ENCODE peak calls at places on chromosomes 16 and 17, in five cellular contexts. Z is MM.1S, M is esophagus muscularis mucosa, O is cardiac muscle cell, U is heart right ventricle. H is an unnamed sample.

GRCh38 chr16:67719778-67720144 is 645 bp upstream of the GFOD2 start:
- DNase-seq in Z (peak), M (no peak), O (peak), U (no peak), H (peak)

GRCh38 chr16:5026664-5027063 is 7.1 kb downstream of the NAGPA start:
- DNase-seq in Z (no peak), M (no peak), O (no peak), U (no peak), H (no peak)

GRCh38 chr17:63914471-63914870 is 3.4 kb upstream of the CSHL1 start:
- DNase-seq in Z (no peak), M (no peak), O (no peak), U (no peak), H (peak)

GRCh38 chr16:83539736-83540490 is 267.9 kb upstream of the HSBP1 start:
- DNase-seq in Z (no peak), M (no peak), O (no peak), U (no peak), H (no peak)

GRCh38 chr17:22704674-22705073 is 1012.4 kb downstream of the KCNJ18 start:
- DNase-seq in Z (no peak), M (no peak), O (no peak), U (no peak), H (no peak)

GRCh38 chr17:67994827-67995567 is 1.3 kb downstream of the C17orf58 start:
- DNase-seq in Z (no peak), M (no peak), O (peak), U (no peak), H (no peak)

GRCh38 chr17:75937652-75938051 is 3.2 kb downstream of the FBF1 start:
- DNase-seq in Z (no peak), M (no peak), O (no peak), U (no peak), H (peak)

GRCh38 chr17:83081561-83082201 is 2.3 kb downstream of the METRNL start:
- DNase-seq in Z (no peak), M (no peak), O (no peak), U (no peak), H (no peak)

GRCh38 chr17:2262146-2262587 is 41.4 kb downstream of the SMG6 start:
- DNase-seq in Z (no peak), M (no peak), O (peak), U (no peak), H (no peak)

GRCh38 chr17:2814049-2814448 is 17.8 kb downstream of the RAP1GAP2 start:
- DNase-seq in Z (peak), M (no peak), O (no peak), U (no peak), H (no peak)

GRCh38 chr17:38741853-38742421 is 6.2 kb downstream of the PCGF2 start:
- DNase-seq in Z (no peak), M (no peak), O (peak), U (no peak), H (no peak)

GRCh38 chr16:82509636-82510035 is 117.1 kb upstream of the CDH13 start:
- DNase-seq in Z (no peak), M (no peak), O (no peak), U (no peak), H (no peak)

GRCh38 chr16:4306439-4307214 is 9.2 kb upstream of the GLIS2 start:
- DNase-seq in Z (peak), M (no peak), O (no peak), U (no peak), H (no peak)

GRCh38 chr17:83177611-83178532 is 98.5 kb downstream of the METRNL start:
- DNase-seq in Z (no peak), M (peak), O (no peak), U (no peak), H (peak)

GRCh38 chr16:55212791-55213190 is 111.2 kb upstream of the IRX6 start:
- DNase-seq in Z (no peak), M (no peak), O (no peak), U (no peak), H (no peak)

GRCh38 chr17:49914664-49915063 is 54.3 kb upstream of the DLX4 start:
- DNase-seq in Z (no peak), M (no peak), O (no peak), U (no peak), H (no peak)

GRCh38 chr16:65961491-65962143 is 404.9 kb upstream of the CDH5 start:
- DNase-seq in Z (no peak), M (no peak), O (no peak), U (no peak), H (no peak)

GRCh38 chr16:25212636-25213035 is 4.1 kb upstream of the AQP8 start:
- DNase-seq in Z (no peak), M (no peak), O (no peak), U (no peak), H (no peak)

GRCh38 chr16:67207857-67208524 is 9.1 kb downstream of the ELMO3 start:
- DNase-seq in Z (no peak), M (no peak), O (no peak), U (no peak), H (peak)

GRCh38 chr17:77090476-77090875 is 50.3 kb upstream of the SEC14L1 start:
- DNase-seq in Z (peak), M (no peak), O (no peak), U (no peak), H (no peak)

GRCh38 chr16:89602273-89602951 is 11.0 kb upstream of the DPEP1 start:
- DNase-seq in Z (no peak), M (no peak), O (peak), U (no peak), H (peak)

GRCh38 chr17:1580979-1581676 is 18.5 kb upstream of the PITPNA start:
- DNase-seq in Z (no peak), M (no peak), O (no peak), U (no peak), H (peak)

GRCh38 chr17:65794572-65794971 is 233.1 kb upstream of the AXIN2 start:
- DNase-seq in Z (peak), M (no peak), O (peak), U (no peak), H (no peak)

GRCh38 chr16:75095204-75095621 is 21.4 kb downstream of the LDHD start:
- DNase-seq in Z (no peak), M (no peak), O (no peak), U (no peak), H (no peak)

GRCh38 chr17:15392326-15392739 is 50.9 kb upstream of the TEKT3 start:
- DNase-seq in Z (no peak), M (no peak), O (peak), U (no peak), H (no peak)

GRCh38 chr17:39462644-39463375 is 1.5 kb downstream of the CDK12 start:
- DNase-seq in Z (peak), M (no peak), O (peak), U (no peak), H (peak)

GRCh38 chr16:9159839-9160550 is 68.6 kb downstream of the HAPSTR1 start:
- DNase-seq in Z (peak), M (no peak), O (peak), U (no peak), H (peak)

GRCh38 chr17:7177954-7178477 is 1.2 kb downstream of the ASGR1 start:
- DNase-seq in Z (no peak), M (no peak), O (peak), U (no peak), H (peak)

GRCh38 chr17:44241104-44241503 is 21.6 kb upstream of the UBTF start:
- DNase-seq in Z (no peak), M (no peak), O (no peak), U (no peak), H (no peak)

GRCh38 chr16:89114159-89114981 is 20.7 kb downstream of the ACSF3 start:
- DNase-seq in Z (no peak), M (no peak), O (peak), U (no peak), H (peak)

GRCh38 chr17:78263736-78264340 is 32.4 kb downstream of the TMEM235 start:
- DNase-seq in Z (no peak), M (no peak), O (no peak), U (no peak), H (no peak)

GRCh38 chr17:67608691-67609090 is 109.0 kb upstream of the NOL11 start:
- DNase-seq in Z (no peak), M (no peak), O (peak), U (no peak), H (no peak)

GRCh38 chr17:27321372-27321771 is 27.5 kb downstream of the WSB1 start:
- DNase-seq in Z (no peak), M (peak), O (no peak), U (no peak), H (no peak)

GRCh38 chr16:19330801-19331484 is 45.4 kb downstream of the CLEC19A start:
- DNase-seq in Z (no peak), M (no peak), O (peak), U (no peak), H (no peak)

GRCh38 chr17:43908111-43908721 is 880 bp upstream of the MPP2 start:
- DNase-seq in Z (no peak), M (peak), O (peak), U (peak), H (no peak)

GRCh38 chr16:28596115-28596630 is 677 bp downstream of the SULT1A2 start:
- DNase-seq in Z (no peak), M (no peak), O (peak), U (no peak), H (no peak)

GRCh38 chr17:28416703-28417311 is 10.8 kb upstream of the SLC46A1 start:
- DNase-seq in Z (peak), M (peak), O (peak), U (no peak), H (no peak)

GRCh38 chr17:46879101-46879500 is 27.7 kb downstream of the WNT9B start:
- DNase-seq in Z (no peak), M (no peak), O (no peak), U (no peak), H (no peak)

GRCh38 chr17:46876926-46877325 is 25.5 kb downstream of the WNT9B start:
- DNase-seq in Z (no peak), M (no peak), O (no peak), U (no peak), H (no peak)

GRCh38 chr17:46876353-46876887 is 25.0 kb downstream of the WNT9B start:
- DNase-seq in Z (peak), M (no peak), O (no peak), U (no peak), H (no peak)

GRCh38 chr17:46877466-46877865 is 26.1 kb downstream of the WNT9B start:
- DNase-seq in Z (no peak), M (no peak), O (no peak), U (peak), H (no peak)

GRCh38 chr17:46878055-46878454 is 26.7 kb downstream of the WNT9B start:
- DNase-seq in Z (no peak), M (no peak), O (no peak), U (peak), H (peak)
- H3K27ac ChIP-seq in Z (no peak), M (peak), O (no peak), U (peak), H (peak)

GRCh38 chr17:10050597-10051101 is 145.6 kb upstream of the RCVRN start:
- DNase-seq in Z (peak), M (no peak), O (peak), U (peak), H (no peak)

GRCh38 chr17:10048951-10049350 is 143.9 kb upstream of the RCVRN start:
- DNase-seq in Z (no peak), M (no peak), O (no peak), U (no peak), H (no peak)

GRCh38 chr17:10051112-10051511 is 146.0 kb upstream of the RCVRN start:
- DNase-seq in Z (no peak), M (no peak), O (no peak), U (no peak), H (no peak)

GRCh38 chr17:10046259-10046658 is 141.2 kb upstream of the RCVRN start:
- DNase-seq in Z (no peak), M (no peak), O (no peak), U (no peak), H (no peak)

DNA sequence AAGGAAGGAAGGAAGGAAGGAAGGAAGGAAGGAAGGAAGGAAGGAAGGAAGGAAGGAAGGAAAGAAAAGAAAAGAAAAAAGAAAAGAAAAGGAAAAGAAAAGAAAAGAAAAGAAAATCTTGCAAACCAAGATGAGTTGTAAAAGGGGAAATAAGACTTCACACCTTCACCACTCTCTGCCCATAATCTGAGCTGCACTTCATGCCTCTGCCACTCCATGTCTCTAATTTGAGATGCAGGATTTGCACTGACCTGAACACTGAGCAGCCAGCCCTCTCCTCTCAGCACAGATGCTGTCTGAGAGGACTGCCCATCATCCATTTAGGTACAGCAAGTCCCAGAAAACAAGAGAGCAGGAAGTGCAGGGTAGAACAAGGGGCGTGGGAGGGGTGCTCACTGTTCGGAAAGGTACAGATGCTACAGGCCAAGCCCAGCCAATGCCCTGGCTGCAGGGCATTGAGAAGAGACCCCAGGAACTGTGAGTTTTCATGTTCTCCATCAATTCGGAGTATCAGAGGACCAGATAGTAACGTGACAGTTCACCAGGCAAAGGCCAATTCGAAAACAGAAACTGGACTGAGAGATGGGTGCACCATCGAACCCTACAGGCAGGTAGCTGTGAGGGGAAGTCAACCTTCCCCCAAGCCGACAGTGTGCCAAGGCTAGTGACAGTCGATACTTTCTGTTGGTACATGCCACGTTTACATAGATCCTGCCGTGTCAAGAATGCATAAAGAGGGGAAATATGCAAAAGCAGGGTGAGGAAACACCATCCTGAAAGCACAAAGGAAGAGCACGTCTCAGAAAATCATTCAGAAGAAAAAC is 141.9 kb upstream of the RCVRN start:
- DNase-seq in Z (no peak), M (no peak), O (no peak), U (no peak), H (no peak)
- H3K4me3 ChIP-seq in Z (no peak), M (no peak), O (no peak), U (no peak), H (no peak)

GRCh38 chr17:58488428-58488890 is 251 bp upstream of the HSF5 start:
- DNase-seq in Z (no peak), M (peak), O (no peak), U (no peak), H (no peak)

GRCh38 chr17:58492238-58493121 is 4.3 kb upstream of the HSF5 start:
- DNase-seq in Z (no peak), M (peak), O (no peak), U (no peak), H (no peak)

GRCh38 chr17:58491510-58492045 is 3.4 kb upstream of the HSF5 start:
- DNase-seq in Z (no peak), M (peak), O (no peak), U (no peak), H (no peak)

GRCh38 chr17:58484600-58484999 is 3.6 kb downstream of the HSF5 start:
- DNase-seq in Z (no peak), M (no peak), O (no peak), U (no peak), H (no peak)

GRCh38 chr17:58487589-58488427 is at the start of gene HSF5:
- DNase-seq in Z (no peak), M (peak), O (peak), U (peak), H (peak)
- H3K27ac ChIP-seq in Z (no peak), M (no peak), O (no peak), U (no peak), H (no peak)

DNA sequence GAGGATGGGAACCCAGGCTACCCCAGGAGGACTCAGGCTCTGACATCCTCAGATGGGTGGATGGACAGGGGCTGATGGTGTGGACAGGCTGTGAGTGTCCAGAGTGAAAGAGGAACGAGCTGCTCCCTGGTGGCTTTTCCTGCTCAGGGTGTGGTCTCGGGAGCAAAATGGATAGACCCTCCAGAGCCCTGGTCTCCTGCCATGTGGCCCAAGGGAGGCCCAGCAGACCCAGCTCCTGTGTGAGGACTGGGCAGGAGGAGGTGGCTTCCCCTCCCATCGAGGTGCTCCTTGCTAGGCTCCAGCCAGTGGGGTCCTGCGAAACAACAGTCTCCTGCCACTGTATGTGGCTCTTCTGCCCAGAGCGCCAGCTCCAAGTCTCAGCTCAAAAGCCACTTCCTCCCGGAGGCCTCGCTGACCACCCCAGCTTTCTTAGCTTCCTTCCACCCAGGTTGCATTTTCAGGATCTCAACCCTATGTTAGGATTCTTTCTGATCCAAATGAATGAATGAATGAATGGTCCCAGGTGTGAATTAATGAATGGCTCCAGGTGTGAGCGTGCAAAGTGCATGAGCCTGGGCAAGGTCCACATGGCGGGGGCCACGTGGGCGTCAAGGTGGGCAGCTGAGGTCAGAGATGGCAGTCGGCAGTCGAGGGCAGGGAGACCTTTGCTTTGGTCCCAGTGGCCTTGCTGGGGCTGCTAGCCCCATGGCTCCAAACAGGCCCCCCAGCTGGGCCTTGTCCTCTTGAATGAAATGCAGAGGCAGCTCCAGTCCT is 120.3 kb upstream of the CIBAR2 start:
- DNase-seq in Z (no peak), M (no peak), O (no peak), U (no peak), H (no peak)
- H3K4me3 ChIP-seq in Z (no peak), M (no peak), O (no peak), U (no peak), H (no peak)

GRCh38 chr17:45942284-45942683 is 47.9 kb downstream of the MAPT start:
- DNase-seq in Z (no peak), M (no peak), O (peak), U (peak), H (peak)

GRCh38 chr17:45940826-45941225 is 46.5 kb downstream of the MAPT start:
- DNase-seq in Z (no peak), M (no peak), O (peak), U (no peak), H (peak)

GRCh38 chr17:45940293-45940692 is 45.9 kb downstream of the MAPT start:
- DNase-seq in Z (no peak), M (no peak), O (no peak), U (no peak), H (no peak)

GRCh38 chr17:45939398-45939797 is 45.0 kb downstream of the MAPT start:
- DNase-seq in Z (no peak), M (no peak), O (no peak), U (no peak), H (no peak)

GRCh38 chr17:45941395-45941794 is 47.0 kb downstream of the MAPT start:
- DNase-seq in Z (no peak), M (no peak), O (no peak), U (no peak), H (no peak)
- H3K27ac ChIP-seq in Z (no peak), M (peak), O (no peak), U (peak), H (no peak)

DNA sequence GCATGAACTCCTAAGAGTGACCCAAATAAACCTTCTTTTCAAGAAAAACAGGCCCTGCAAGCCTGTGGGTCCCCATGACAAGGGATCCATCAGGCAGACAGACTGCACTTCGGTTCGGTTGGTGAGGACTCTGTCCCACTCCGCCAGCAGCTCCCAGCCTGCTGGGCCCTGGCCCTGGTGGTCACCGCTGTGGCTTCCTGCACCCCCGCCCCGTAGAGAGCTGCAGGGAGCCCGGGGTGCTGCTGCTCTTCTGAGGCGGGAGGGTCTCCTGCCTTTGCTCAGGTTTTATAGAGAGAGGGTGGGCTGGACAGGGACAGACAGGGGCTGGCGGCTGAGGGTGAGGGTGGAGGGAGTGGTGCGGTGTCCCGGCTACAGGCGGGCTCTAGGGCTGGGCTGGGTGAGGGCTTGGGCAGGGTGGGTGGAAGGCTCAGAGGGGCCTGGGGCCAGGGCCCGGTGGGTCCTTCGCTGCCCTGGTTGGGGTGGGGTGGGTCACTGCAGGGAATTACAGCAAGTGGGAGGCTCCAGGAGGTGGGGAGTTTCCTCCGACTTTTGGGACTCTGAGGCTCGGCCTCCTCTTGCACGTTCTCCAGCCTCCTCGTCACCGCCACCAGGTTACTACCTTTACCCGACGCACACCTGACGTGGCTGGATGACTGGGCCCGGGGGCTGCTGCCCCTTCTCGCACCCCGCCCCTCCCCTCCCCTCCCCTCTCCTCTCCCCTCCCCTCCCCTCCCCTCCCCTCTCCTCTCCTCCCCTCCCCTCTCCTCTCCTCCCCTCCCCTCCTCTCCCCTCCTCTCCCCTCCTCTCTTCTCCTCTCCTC is 90.2 kb upstream of the CBX4 start:
- DNase-seq in Z (no peak), M (no peak), O (no peak), U (no peak), H (no peak)
- H3K4me3 ChIP-seq in Z (no peak), M (peak), O (peak), U (no peak), H (no peak)

GRCh38 chr16:17901309-17901708 is 430.5 kb upstream of the XYLT1 start:
- DNase-seq in Z (no peak), M (no peak), O (no peak), U (no peak), H (no peak)
- H3K27ac ChIP-seq in Z (no peak), M (no peak), O (no peak), U (no peak), H (no peak)